ENCODE peak calls at places on chromosomes 16 and 17, in four cellular contexts. V is pancreas, A is fibroblast of pulmonary artery, X is brain microvascular endothelial cell. O is an unnamed sample.

GRCh38 chr16:19008245-19008644 is 24.5 kb downstream of the TMC7 start:
- DNase-seq in A (peak), X (peak), V (no peak), O (peak)

GRCh38 chr16:70691223-70692129 is 5.6 kb upstream of the MTSS2 start:
- DNase-seq in X (peak), V (no peak), A (peak), O (peak)

GRCh38 chr16:57672416-57672815 is 4.3 kb downstream of the ADGRG3 start:
- DNase-seq in A (no peak), V (no peak), X (no peak), O (no peak)

GRCh38 chr16:3696425-3697218 is 20.7 kb downstream of the TRAP1 start:
- DNase-seq in X (peak), V (no peak), A (peak), O (peak)

GRCh38 chr16:50096791-50097190 is 31.0 kb downstream of the HEATR3 start:
- DNase-seq in A (peak), X (peak), V (no peak), O (peak)

GRCh38 chr16:28140788-28141618 is 70.8 kb downstream of the XPO6 start:
- DNase-seq in V (no peak), X (no peak), A (peak), O (no peak)

GRCh38 chr16:89119661-89120141 is 26.0 kb downstream of the ACSF3 start:
- DNase-seq in V (no peak), X (no peak), A (no peak), O (no peak)

GRCh38 chr16:11251525-11252481 is 4.2 kb downstream of the SOCS1 start:
- DNase-seq in A (peak), V (no peak), X (peak), O (peak)

GRCh38 chr17:48704521-48704920 is 17.8 kb downstream of the PRAC1 start:
- DNase-seq in A (no peak), X (no peak), V (no peak), O (no peak)

GRCh38 chr17:19978206-19978802 is 676 bp upstream of the AKAP10 start:
- DNase-seq in X (no peak), A (no peak), V (no peak), O (peak)

GRCh38 chr17:45851022-45851421 is 6.3 kb downstream of the SPPL2C start:
- DNase-seq in X (no peak), A (no peak), V (no peak), O (no peak)

GRCh38 chr17:49723423-49723822 is 15.7 kb upstream of the SLC35B1 start:
- DNase-seq in A (peak), V (no peak), X (no peak), O (peak)

GRCh38 chr17:17398188-17398927 is 78.4 kb upstream of the MED9 start:
- DNase-seq in V (no peak), X (no peak), A (no peak), O (peak)

GRCh38 chr16:89377446-89377838 is 112.9 kb downstream of the ANKRD11 start:
- DNase-seq in A (no peak), X (no peak), V (no peak), O (no peak)

GRCh38 chr16:4660454-4661007 is 32.8 kb upstream of the NUDT16L1 start:
- DNase-seq in A (peak), X (peak), V (no peak), O (peak)

DNA sequence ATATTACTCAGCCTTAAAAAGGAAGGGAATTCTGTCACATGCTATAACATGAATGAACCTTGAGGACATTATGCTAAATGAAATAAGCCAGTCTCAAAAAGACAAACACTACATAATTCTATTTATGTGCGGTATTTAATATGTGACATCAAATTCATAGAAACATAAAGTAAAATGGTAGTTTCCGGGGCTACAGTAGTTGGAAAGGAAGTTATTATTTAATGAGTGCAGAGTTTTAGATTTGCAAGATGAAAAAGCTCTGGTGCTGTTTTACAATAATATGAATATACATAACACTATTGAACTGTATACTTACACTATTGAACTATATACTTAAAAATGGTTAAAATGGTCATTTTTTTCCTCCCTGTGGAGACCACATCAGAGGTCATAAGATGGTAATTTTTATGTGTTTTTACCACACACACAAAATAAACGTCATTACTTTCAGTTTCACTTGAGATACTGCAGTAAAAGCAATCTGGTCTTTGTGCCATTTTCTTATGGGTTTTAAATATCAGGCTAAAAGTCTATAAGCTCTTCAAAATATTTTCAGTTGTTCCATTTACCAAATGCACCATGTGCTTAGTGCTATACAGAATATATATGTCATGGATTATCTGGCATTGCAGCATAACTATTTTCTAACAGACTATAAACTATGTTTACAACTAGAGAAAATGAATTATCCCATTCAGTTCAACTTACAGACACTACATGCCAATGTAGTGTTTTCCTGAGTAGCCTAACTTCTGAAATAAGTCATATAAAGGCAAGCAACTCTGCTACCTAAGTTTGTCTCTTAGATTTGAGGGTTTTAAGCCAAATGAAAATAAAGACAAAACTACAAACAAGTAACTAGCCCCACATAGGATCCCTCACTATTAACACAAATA is 90.9 kb downstream of the SPAG9 start:
- DNase-seq in A (peak), X (no peak), V (no peak), O (peak)
- H3K4me3 ChIP-seq in A (no peak), X (no peak), V (no peak), O (peak)

DNA sequence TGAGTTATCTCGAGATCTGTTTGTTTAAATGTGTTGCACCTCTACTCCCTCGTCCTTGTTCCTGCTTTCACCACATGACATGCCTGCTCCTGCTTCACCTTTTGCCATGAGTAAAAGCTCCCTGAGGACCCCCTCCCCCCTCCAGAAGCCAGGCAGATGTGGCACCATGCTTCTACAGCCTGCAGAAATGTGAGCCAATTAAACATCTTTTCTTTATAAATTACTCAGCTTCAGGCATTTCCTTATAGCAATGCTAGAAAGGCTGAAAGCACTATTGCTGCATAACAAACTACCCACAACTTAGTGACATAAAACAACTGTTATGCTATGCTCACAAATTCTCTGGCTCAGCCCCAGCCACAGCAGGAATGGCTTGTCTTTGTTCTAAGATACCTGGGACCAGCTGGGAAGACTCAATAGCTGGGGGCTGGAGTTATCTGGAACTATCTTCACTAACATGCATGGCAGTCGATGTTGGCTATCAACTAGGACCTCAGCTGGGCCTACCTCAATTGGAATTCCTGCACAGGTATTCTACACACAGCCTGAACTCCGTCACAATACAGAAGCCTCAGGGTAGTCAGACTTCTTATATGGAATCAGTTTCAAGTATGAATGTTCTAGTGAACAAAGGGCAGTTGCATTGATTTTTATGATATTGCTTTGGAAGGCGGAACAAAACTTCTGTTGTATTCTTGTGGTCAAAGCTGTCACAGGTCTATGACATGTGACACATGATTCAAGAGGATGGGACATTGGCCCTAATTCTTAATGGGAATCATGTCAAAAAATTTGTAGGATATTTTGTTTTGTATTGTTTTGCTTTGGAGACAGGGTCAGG is 186.0 kb upstream of the PIRT start:
- DNase-seq in X (no peak), V (no peak), A (no peak), O (no peak)
- TF ChIP-seq CTCF in X (no peak), V (no peak), A (no peak), O (no peak)

GRCh38 chr16:67177743-67178699 is 5.7 kb downstream of the MATCAP1 start:
- DNase-seq in V (peak), A (peak), X (no peak), O (no peak)
- H3K4me3 ChIP-seq in V (peak), A (peak), X (peak), O (peak)

GRCh38 chr17:56876766-56877179 is 37.1 kb downstream of the TRIM25 start:
- DNase-seq in A (peak), X (no peak), V (no peak), O (no peak)
- TF ChIP-seq CTCF in A (peak), X (no peak), V (no peak), O (no peak)

O was measured in fibroblast of the aortic adventitia.